ENCODE peak calls at places on chromosome 6, in five cellular contexts. T is tibial nerve, E is suprapubic skin, O is small intestine, G is K562. Z is an unnamed sample. For H3K4me1, the result is how much of the 10 kb centered on the place peaks cover.

GRCh38 chr6:158361961-158362634 is 49.8 kb downstream of the TULP4 start:
- DNase-seq in E (no peak), T (no peak), O (no peak), G (no peak), Z (no peak)

GRCh38 chr6:168078199-168078942 is 641 bp downstream of the FRMD1 start:
- DNase-seq in O (no peak), E (no peak), G (no peak), T (no peak), Z (no peak)

GRCh38 chr6:155352812-155353211 is 38.5 kb upstream of the TFB1M start:
- DNase-seq in O (no peak), E (no peak), T (no peak), G (no peak), Z (no peak)

GRCh38 chr6:128343666-128344065 is 176.7 kb downstream of the PTPRK start:
- DNase-seq in O (no peak), E (no peak), T (no peak), G (no peak), Z (no peak)

GRCh38 chr6:125507987-125508655 is 206.4 kb upstream of the HDDC2 start:
- DNase-seq in T (no peak), E (no peak), G (no peak), O (no peak), Z (no peak)

GRCh38 chr6:161561938-161562337 is 288.1 kb upstream of the AGPAT4 start:
- DNase-seq in E (no peak), O (no peak), G (no peak), T (no peak), Z (no peak)

GRCh38 chr6:31083742-31084354 is 28.5 kb downstream of the C6orf15 start:
- DNase-seq in G (peak), E (no peak), T (no peak), O (peak), Z (no peak)

GRCh38 chr6:52725530-52726192 is 37.6 kb downstream of the GSTA2 start:
- DNase-seq in G (peak), E (no peak), O (peak), T (no peak), Z (no peak)

GRCh38 chr6:148137652-148138051 is 205.0 kb upstream of the SASH1 start:
- DNase-seq in T (no peak), E (no peak), G (no peak), O (no peak), Z (no peak)

GRCh38 chr6:111450087-111450486 is 32.9 kb downstream of the REV3L start:
- DNase-seq in G (no peak), O (no peak), T (no peak), E (no peak), Z (no peak)

GRCh38 chr6:8389034-8389818 is 46.1 kb downstream of the SLC35B3 start:
- DNase-seq in T (no peak), G (no peak), O (no peak), E (no peak), Z (no peak)

GRCh38 chr6:119470893-119471542 is 121.5 kb upstream of the MAN1A1 start:
- DNase-seq in O (no peak), E (no peak), T (no peak), G (no peak), Z (no peak)
- H3K4me1 ChIP-seq in O (under half), E (under half), T (under half), G (under half), Z (under half)

GRCh38 chr6:26611599-26611998 is 14.8 kb downstream of the ABT1 start:
- DNase-seq in E (no peak), G (peak), O (no peak), T (no peak), Z (no peak)

GRCh38 chr6:26609463-26609862 is 12.7 kb downstream of the ABT1 start:
- DNase-seq in T (no peak), O (no peak), G (no peak), E (no peak), Z (no peak)

GRCh38 chr6:26604797-26605196 is 8.0 kb downstream of the ABT1 start:
- DNase-seq in T (no peak), G (no peak), E (no peak), O (no peak), Z (no peak)

GRCh38 chr6:26604026-26604425 is 7.3 kb downstream of the ABT1 start:
- DNase-seq in E (no peak), O (no peak), G (no peak), T (no peak), Z (no peak)

GRCh38 chr6:26607434-26608230 is 10.9 kb downstream of the ABT1 start:
- DNase-seq in O (peak), G (peak), T (no peak), E (no peak), Z (peak)
- H3K4me3 ChIP-seq in O (no peak), G (no peak), T (peak), E (no peak), Z (no peak)

GRCh38 chr6:12977206-12977605 is 260.6 kb downstream of the PHACTR1 start:
- DNase-seq in E (no peak), G (no peak), T (no peak), O (no peak), Z (no peak)

GRCh38 chr6:12977851-12978250 is 261.3 kb downstream of the PHACTR1 start:
- DNase-seq in E (no peak), G (no peak), T (no peak), O (no peak), Z (no peak)

DNA sequence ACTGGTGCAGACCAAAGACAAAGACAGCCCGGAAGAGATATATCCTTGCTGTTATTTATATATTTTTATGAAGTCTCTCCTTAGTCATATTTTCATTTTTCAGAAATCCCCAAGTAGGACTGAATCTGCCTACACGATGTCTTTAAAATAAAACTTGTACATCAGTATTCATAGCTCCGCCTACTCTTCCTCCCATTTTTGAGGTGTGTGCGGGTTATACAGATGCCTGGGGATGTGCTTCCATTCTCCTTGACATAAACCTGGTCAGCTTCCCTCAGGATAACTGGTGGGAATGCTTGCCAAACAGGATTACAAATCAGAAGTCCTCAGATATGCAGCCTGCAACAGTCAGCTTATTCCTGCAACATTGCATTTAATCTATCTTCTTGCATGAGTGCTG is 264.2 kb downstream of the PHACTR1 start:
- DNase-seq in O (no peak), T (no peak), G (no peak), E (no peak), Z (no peak)
- H3K4me1 ChIP-seq in O (under half), T (under half), G (under half), E (under half), Z (under half)

DNA sequence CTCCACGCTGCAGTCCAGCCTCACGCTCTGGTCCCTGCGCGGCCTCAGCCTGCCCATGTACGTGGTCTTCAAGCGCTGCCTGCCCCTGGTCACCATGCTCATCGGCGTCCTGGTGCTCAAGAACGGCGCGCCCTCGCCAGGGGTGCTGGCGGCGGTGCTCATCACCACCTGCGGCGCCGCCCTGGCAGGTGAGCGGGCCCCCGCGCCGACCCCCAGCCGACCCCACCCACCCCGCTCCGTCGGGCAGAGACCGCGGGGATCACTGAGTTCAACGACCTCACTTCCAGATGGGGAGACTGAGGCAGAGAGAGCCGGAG is 537 bp downstream of the SLC35D3 start:
- DNase-seq in G (no peak), O (no peak), T (no peak), E (no peak), Z (peak)
- H3K4me3 ChIP-seq in G (no peak), O (no peak), T (peak), E (peak), Z (peak)

GRCh38 chr6:137731600-137731959 is 135.5 kb upstream of the TNFAIP3 start:
- DNase-seq in T (no peak), O (no peak), E (no peak), G (no peak), Z (no peak)
- H3K4me1 ChIP-seq in T (under half), O (under half), E (under half), G (under half), Z (under half)

DNA sequence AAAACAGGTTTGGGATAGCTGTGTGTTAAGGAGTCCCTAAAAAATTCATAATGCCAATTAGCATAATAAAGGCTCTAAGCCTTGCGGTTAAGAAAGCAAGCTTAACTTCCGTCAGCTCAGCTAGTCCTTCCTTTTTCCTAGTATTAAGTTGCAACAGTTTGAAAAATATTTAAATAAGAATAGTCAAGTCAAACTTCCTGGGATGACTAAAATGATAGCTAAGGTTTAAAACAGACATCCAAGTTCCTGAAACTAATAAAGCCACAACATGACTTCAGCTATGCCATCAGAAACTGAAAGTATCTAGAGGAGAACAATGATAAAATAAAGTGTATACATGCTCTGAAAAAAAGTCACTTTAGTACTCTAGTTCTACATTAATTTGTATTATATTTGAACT is 3.4 kb downstream of the AKIRIN2 start:
- DNase-seq in E (no peak), O (peak), T (no peak), G (no peak), Z (no peak)
- H3K4me3 ChIP-seq in E (peak), O (no peak), T (peak), G (peak), Z (peak)

DNA sequence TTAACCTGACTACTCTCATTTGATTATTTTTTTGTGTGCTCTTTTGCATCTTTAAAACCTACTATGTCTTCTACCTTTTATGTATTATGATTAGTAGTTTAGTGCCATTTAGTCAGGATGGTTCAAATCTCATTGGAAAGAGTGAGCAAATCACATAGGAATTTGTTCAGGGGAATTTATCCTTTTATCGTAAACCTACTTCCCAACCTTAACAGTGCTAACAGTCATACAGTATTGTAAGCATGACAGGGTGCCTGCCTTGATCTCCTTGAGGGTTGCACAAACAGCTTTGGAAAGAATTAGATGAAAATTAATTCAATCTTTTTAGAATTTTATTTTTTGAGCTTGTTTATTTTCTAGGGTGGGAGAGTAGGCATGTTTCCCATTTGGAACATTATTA is 18.3 kb downstream of the RNF8 start:
- DNase-seq in O (no peak), G (no peak), T (no peak), E (no peak), Z (no peak)
- H3K4me1 ChIP-seq in O (under half), G (under half), T (under half), E (under half), Z (under half)

DNA sequence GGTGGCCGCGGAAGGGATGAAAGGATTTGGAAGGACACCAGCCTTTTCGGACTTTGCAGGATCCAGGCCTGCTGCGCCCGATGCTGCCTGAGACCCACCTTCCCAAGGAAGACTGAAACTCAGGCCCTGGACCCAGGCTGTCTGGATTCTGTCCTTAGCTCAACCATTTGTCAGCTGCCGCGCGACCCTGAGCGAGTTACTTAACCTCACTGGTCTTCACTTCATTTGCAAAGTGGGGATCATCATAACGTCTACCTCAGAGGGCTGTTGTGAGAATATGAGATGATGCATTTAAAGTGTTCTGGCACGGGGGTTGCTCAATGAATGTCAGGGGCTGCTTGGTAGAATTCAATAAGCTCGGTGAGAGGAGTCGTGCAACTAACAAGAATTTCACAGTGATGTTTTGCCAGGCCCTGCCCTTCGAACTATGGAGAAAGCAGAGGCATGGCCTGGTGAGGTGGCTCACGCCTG is 104.2 kb upstream of the PRDM1 start:
- DNase-seq in G (no peak), E (no peak), O (no peak), T (no peak), Z (no peak)
- H3K4me3 ChIP-seq in G (no peak), E (peak), O (no peak), T (no peak), Z (no peak)

GRCh38 chr6:24658573-24659511 is 7.9 kb downstream of the TDP2 start:
- DNase-seq in O (peak), E (no peak), T (no peak), G (peak), Z (no peak)
- H3K4me1 ChIP-seq in O (under half), E (under half), T (under half), G (under half), Z (under half)